ENCODE peak calls at places on chromosomes 16 and 17, in four cellular contexts. One of them, this sample, is unnamed.
A peak's percentile ranks its signal among the peaks of the same experiment; 100 is the strongest.

GRCh38 chr17:55609737-55610201 is 98.5 kb upstream of the SMIM36 start:
- DNase-seq in HFF-Myc: no peak
- DNase-seq in GM13977: no peak
- DNase-seq in NCI-H187: no peak
- DNase-seq in this sample: no peak

GRCh38 chr17:28958820-28959455 is 7.6 kb upstream of the PHF12 start:
- DNase-seq in HFF-Myc: no peak
- DNase-seq in GM13977: no peak
- DNase-seq in NCI-H187: no peak
- DNase-seq in this sample: no peak

GRCh38 chr16:17416461-17417221 is 54.1 kb downstream of the XYLT1 start:
- DNase-seq in GM13977: peak; percentile 85
- DNase-seq in HFF-Myc: no peak
- DNase-seq in NCI-H187: no peak
- DNase-seq in this sample: no peak

GRCh38 chr16:61831351-61831933 is 204.8 kb downstream of the CDH8 start:
- DNase-seq in HFF-Myc: no peak
- DNase-seq in NCI-H187: no peak
- DNase-seq in GM13977: no peak
- DNase-seq in this sample: no peak

GRCh38 chr17:77254961-77255741 is 114.4 kb downstream of the SEC14L1 start:
- DNase-seq in NCI-H187: no peak
- DNase-seq in GM13977: no peak
- DNase-seq in HFF-Myc: no peak
- DNase-seq in this sample: peak; percentile 57

GRCh38 chr17:49862781-49863331 is 15.0 kb upstream of the TAC4 start:
- DNase-seq in NCI-H187: no peak
- DNase-seq in GM13977: no peak
- DNase-seq in HFF-Myc: no peak
- DNase-seq in this sample: no peak

GRCh38 chr17:19650826-19651225 is 2.3 kb downstream of the ALDH3A2 start:
- DNase-seq in NCI-H187: no peak
- DNase-seq in HFF-Myc: no peak
- DNase-seq in GM13977: no peak
- DNase-seq in this sample: no peak

GRCh38 chr17:82019905-82020873 is 2.5 kb downstream of the CENPX start:
- DNase-seq in NCI-H187: no peak
- DNase-seq in HFF-Myc: no peak
- DNase-seq in GM13977: peak; percentile 87
- DNase-seq in this sample: no peak

GRCh38 chr16:80369559-80369958 is 171.2 kb upstream of the DYNLRB2 start:
- DNase-seq in HFF-Myc: peak; percentile 21
- DNase-seq in GM13977: no peak
- DNase-seq in NCI-H187: no peak
- DNase-seq in this sample: peak; percentile 34

GRCh38 chr17:27807567-27808470 is 7.5 kb upstream of the NOS2 start:
- DNase-seq in HFF-Myc: no peak
- DNase-seq in GM13977: peak; percentile 75
- DNase-seq in NCI-H187: peak; percentile 14
- DNase-seq in this sample: no peak